ENCODE peak calls at places on chromosomes 6 and 20, in eight cellular contexts. X, S, B, K, C, G, Y and V are unnamed samples. For H3K27me3, the result is how much of the 10 kb centered on the place peaks cover.

GRCh38 chr6:75673885-75674284 is 72.2 kb downstream of the SENP6 start:
- DNase-seq in X (no peak), S (no peak), B (no peak), K (no peak), C (no peak), G (no peak), Y (no peak), V (no peak)

GRCh38 chr6:134636221-134636830 is 313.6 kb downstream of the ALDH8A1 start:
- DNase-seq in X (no peak), S (peak), B (no peak), K (no peak), C (no peak), G (no peak), Y (no peak), V (no peak)

GRCh38 chr6:169185692-169186485 is 67.8 kb downstream of the THBS2 start:
- DNase-seq in X (no peak), S (no peak), B (no peak), K (no peak), C (no peak), G (no peak), Y (no peak), V (no peak)

GRCh38 chr6:151059612-151060095 is 180.1 kb upstream of the AKAP12 start:
- DNase-seq in X (no peak), S (no peak), B (no peak), K (no peak), C (no peak), G (no peak), Y (no peak), V (no peak)

GRCh38 chr6:34049395-34050342 is 96.2 kb downstream of the GRM4 start:
- DNase-seq in X (no peak), S (no peak), B (no peak), K (no peak), C (no peak), G (no peak), Y (no peak), V (no peak)

GRCh38 chr6:165308926-165309731 is at the start of gene C6orf118:
- DNase-seq in X (no peak), S (peak), B (no peak), K (no peak), C (peak), G (peak), Y (peak), V (peak)

GRCh38 chr6:116447496-116448011 is 13.6 kb upstream of the CALHM6 start:
- DNase-seq in X (no peak), S (peak), B (peak), K (no peak), C (no peak), G (no peak), Y (no peak), V (no peak)

GRCh38 chr6:73086726-73087125 is 138.6 kb downstream of the KHDC1L start:
- DNase-seq in X (no peak), S (no peak), B (no peak), K (no peak), C (no peak), G (no peak), Y (no peak), V (no peak)

GRCh38 chr6:38080889-38081288 is 261.4 kb downstream of the ZFAND3 start:
- DNase-seq in X (no peak), S (no peak), B (no peak), K (no peak), C (no peak), G (no peak), Y (no peak), V (no peak)

DNA sequence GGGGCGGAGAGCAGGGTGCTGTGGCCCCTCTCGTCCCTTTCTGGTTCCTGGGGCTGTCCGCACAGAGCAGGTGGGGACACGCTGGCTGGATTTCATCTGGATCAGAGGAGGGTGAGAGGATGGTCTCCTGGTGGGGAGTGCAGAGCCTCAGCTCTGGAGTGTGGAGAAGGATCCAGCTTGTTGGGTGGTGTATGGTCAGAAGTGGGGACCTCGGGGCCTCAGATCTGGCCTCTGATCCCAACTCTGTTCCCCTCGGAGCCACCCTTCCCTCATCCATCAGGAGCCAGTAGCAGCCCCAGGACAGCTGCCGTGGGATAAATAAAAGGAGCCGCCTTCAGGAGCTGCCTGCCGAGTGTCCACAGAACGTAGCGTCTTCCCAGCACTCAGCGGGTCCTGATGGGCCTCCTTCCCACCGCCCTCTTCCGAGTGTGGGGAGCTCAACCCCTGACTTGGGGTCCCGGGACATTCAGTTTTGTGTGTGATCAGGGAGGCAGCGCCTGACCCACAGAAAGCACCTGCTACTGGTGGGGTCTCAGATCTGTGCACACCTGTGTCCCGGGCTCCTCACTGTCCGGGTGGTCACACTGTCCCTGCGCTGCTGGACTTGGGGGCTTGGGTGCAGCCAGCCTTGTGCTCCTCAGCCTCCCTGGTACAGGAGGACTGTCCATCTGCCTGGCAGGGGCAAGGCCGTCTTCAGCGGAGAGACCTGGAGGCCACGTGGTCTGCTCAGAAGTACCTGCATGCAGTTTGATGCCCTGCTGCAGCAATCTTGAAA is 25.4 kb upstream of the BHLHE23 start:
- DNase-seq in X (no peak), S (no peak), B (no peak), K (peak), C (no peak), G (peak), Y (no peak), V (no peak)
- H3K27me3 ChIP-seq in X (under half), S (half or more), B (under half), K (under half), C (under half), G (under half), Y (under half), V (half or more)

DNA sequence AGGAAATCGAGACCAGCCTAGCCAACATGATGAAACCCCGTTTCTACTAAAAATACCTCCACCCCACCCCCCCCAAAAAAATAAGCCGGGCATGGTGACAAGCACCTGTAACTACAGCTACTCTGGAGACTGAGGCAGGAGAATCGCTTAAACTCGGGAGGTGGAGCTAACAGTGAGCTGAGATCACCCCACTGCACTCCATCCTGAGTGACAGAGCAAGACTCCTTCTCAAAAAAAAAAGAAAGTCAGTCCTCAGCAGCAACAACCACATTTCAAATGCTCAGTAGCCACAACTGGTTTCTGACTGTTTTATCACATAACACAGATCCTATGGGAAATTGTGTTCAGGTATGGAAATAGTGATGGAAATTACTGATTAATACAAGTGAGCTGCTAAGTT is 135.4 kb downstream of the HFE start:
- DNase-seq in X (no peak), S (no peak), B (no peak), K (no peak), C (no peak), G (no peak), Y (no peak), V (no peak)
- H3K27me3 ChIP-seq in X (under half), S (under half), B (under half), K (under half), C (under half), G (under half), Y (under half), V (under half)

GRCh38 chr6:28747631-28748157 is 176.1 kb downstream of the TRIM27 start:
- DNase-seq in X (no peak), S (peak), B (no peak), K (no peak), C (no peak), G (no peak), Y (no peak), V (no peak)

GRCh38 chr6:28743271-28743789 is 180.5 kb downstream of the TRIM27 start:
- DNase-seq in X (no peak), S (no peak), B (no peak), K (no peak), C (no peak), G (no peak), Y (no peak), V (no peak)

GRCh38 chr6:28751514-28751913 is 172.3 kb downstream of the TRIM27 start:
- DNase-seq in X (no peak), S (no peak), B (no peak), K (no peak), C (no peak), G (no peak), Y (no peak), V (no peak)

GRCh38 chr6:28750926-28751458 is 172.8 kb downstream of the TRIM27 start:
- DNase-seq in X (no peak), S (no peak), B (no peak), K (no peak), C (no peak), G (no peak), Y (no peak), V (no peak)

DNA sequence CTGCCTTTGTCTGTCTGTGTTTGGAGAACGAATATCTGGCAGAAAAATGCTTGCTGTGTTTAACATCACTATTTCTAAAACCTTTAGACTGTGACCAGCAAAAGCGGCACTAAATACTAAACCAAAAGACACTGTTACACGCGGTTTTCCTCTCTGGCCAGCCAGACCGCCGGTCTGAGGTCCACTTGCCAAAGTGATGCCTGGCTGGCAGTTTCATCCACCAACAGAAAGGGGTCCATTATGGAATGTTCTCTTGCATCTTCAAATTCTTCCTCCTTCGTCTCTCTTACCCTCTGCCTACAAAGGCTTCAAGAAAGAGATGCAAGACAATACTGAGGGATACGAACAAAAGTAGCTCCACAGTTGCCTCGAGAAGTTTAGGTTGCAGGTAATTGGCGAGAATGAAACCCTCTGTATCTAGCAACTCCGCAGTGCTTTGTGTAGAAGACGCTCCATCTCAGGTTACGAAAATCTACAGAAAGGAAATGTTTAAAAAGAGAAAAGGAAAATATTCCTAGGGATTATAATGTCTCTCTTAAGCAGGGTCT is 176.6 kb downstream of the TRIM27 start:
- DNase-seq in X (no peak), S (no peak), B (no peak), K (no peak), C (no peak), G (no peak), Y (no peak), V (no peak)
- H3K27me3 ChIP-seq in X (half or more), S (under half), B (under half), K (under half), C (under half), G (under half), Y (under half), V (under half)

DNA sequence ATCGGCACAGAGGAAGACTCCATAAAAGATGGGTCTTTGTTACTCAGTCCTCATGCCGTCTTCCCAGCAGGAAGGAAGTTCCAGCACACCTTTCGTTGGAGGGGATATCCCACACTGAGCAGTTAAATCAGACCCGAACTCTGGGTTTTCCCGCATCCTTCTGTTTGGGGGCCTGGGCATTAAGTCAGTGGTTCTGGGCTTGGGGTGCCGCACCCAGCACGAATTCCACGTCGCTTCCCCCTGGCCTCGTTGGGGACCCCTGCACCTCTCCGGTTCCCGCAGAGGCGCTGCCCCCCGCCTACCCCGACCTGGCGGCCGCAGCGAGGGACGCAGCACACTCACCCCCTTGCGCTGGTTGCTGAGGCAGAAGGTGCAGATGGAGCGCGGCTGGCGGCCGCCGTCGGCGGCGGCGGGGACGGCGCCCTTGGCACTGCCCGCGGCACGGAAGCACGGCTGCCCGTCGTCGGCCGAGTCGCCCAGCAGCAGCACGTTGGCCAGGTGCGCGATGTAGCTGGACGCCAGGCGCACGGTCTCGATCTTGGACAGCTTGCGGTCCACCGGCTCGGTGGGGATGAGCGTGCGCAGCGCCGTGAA is 641 bp downstream of the TCF15 start:
- DNase-seq in X (no peak), S (no peak), B (no peak), K (no peak), C (no peak), G (peak), Y (no peak), V (no peak)
- H3K27me3 ChIP-seq in X (half or more), S (half or more), B (under half), K (under half), C (under half), G (under half), Y (under half), V (under half)